ENCODE peak calls at places on chromosomes 6 and 20, in seven cellular contexts. P is neuronal stem cell, A is fibroblast of lung, Y is OCI-LY7, T is PC-9, H is HCT116, I is astrocyte. Q is an unnamed sample.
A peak's percentile ranks its signal among the peaks of the same experiment; 100 is the strongest.

GRCh38 chr6:118387921-118388701 is 160.0 kb upstream of the PLN start:
- DNase-seq in T (peak; percentile 95), A (peak; percentile 93), H (peak; percentile 3), P (no peak), I (peak; percentile 97), Y (no peak), Q (no peak)

GRCh38 chr20:46916244-46916603 is 21.6 kb downstream of the EYA2 start:
- DNase-seq in I (no peak), H (no peak), T (no peak), A (no peak), P (no peak), Y (no peak), Q (no peak)

GRCh38 chr20:23296841-23297701 is 53.5 kb upstream of the NXT1 start:
- DNase-seq in I (no peak), A (no peak), P (peak; percentile 38), Y (no peak), T (no peak), H (no peak), Q (peak; percentile 37)

GRCh38 chr20:14481863-14482262 is 144.5 kb upstream of the FLRT3 start:
- DNase-seq in I (peak; percentile 45), A (peak; percentile 86), H (no peak), Y (no peak), P (no peak), T (no peak), Q (no peak)

GRCh38 chr20:57482148-57482547 is 42.8 kb downstream of the CTCFL start:
- DNase-seq in Y (peak; percentile 71), I (no peak), T (no peak), H (no peak), P (no peak), A (no peak), Q (no peak)

GRCh38 chr6:154410619-154411044 is 54.0 kb upstream of the IPCEF1 start:
- DNase-seq in T (peak; percentile 84), P (no peak), H (peak; percentile 66), I (peak; percentile 98), A (peak; percentile 98), Y (no peak), Q (peak; percentile 68)

GRCh38 chr20:58583141-58583540 is 67.9 kb upstream of the APCDD1L start:
- DNase-seq in T (no peak), Y (no peak), P (no peak), H (no peak), I (peak; percentile 28), A (no peak), Q (no peak)

GRCh38 chr20:51752343-51752951 is 15.7 kb downstream of the ATP9A start:
- DNase-seq in I (peak; percentile 94), Y (no peak), T (peak; percentile 85), H (no peak), P (no peak), A (peak; percentile 91), Q (peak; percentile 29)

GRCh38 chr6:21949211-21949801 is 347.5 kb downstream of the PRL start:
- DNase-seq in T (no peak), Y (no peak), P (no peak), A (no peak), H (no peak), I (peak; percentile 84), Q (peak; percentile 52)

GRCh38 chr6:48916523-48917050 is 546.5 kb downstream of the MMUT start:
- DNase-seq in A (no peak), I (no peak), T (peak; percentile 78), P (no peak), Y (no peak), H (no peak), Q (no peak)

GRCh38 chr6:18241208-18241836 is 23.0 kb downstream of the DEK start:
- DNase-seq in H (peak; percentile 59), T (peak; percentile 53), A (no peak), I (peak; percentile 29), P (no peak), Y (no peak), Q (no peak)

GRCh38 chr6:149335924-149336323 is 18.4 kb downstream of the TAB2 start:
- DNase-seq in H (peak; percentile 59), I (peak; percentile 75), P (no peak), Y (no peak), T (no peak), A (peak; percentile 52), Q (peak; percentile 19)

GRCh38 chr6:120558294-120558693 is 776.0 kb downstream of the TBC1D32 start:
- DNase-seq in Y (no peak), H (no peak), P (no peak), A (no peak), I (no peak), T (no peak), Q (no peak)

GRCh38 chr20:6765469-6766058 is 1.9 kb upstream of the BMP2 start:
- DNase-seq in P (peak; percentile 57), I (peak; percentile 31), H (peak; percentile 19), Y (peak; percentile 43), A (peak; percentile 82), T (peak; percentile 53), Q (peak; percentile 49)

GRCh38 chr20:57790176-57790575 is 80.4 kb upstream of the PMEPA1 start:
- DNase-seq in T (no peak), Y (no peak), A (no peak), I (no peak), H (no peak), P (no peak), Q (no peak)

GRCh38 chr20:61173966-61174725 is 77.9 kb upstream of the CDH4 start:
- DNase-seq in P (no peak), Y (no peak), A (no peak), I (peak; percentile 61), T (no peak), H (no peak), Q (no peak)

GRCh38 chr6:131062245-131063027 is 609 bp downstream of the EPB41L2 start:
- DNase-seq in P (peak; percentile 18), A (no peak), Y (peak; percentile 56), T (no peak), I (no peak), H (no peak), Q (peak; percentile 53)

GRCh38 chr6:33993091-33993490 is 152.8 kb downstream of the GRM4 start:
- DNase-seq in T (no peak), P (no peak), H (no peak), A (no peak), I (no peak), Y (no peak), Q (no peak)

GRCh38 chr6:132412656-132413500 is 11.6 kb upstream of the MOXD1 start:
- DNase-seq in T (no peak), H (no peak), A (no peak), Y (no peak), P (no peak), I (no peak), Q (no peak)

GRCh38 chr20:34874094-34874654 is 1.5 kb upstream of the GGT7 start:
- DNase-seq in A (peak; percentile 91), P (peak; percentile 56), I (peak; percentile 56), T (peak; percentile 66), H (peak; percentile 79), Y (peak; percentile 79), Q (peak; percentile 89)

GRCh38 chr20:31833130-31833930 is 12.1 kb downstream of the FOXS1 start:
- DNase-seq in T (no peak), H (peak; percentile 36), A (peak; percentile 43), Y (peak; percentile 62), P (peak; percentile 80), I (no peak), Q (peak; percentile 79)

GRCh38 chr6:5506575-5506974 is 245.3 kb downstream of the FARS2 start:
- DNase-seq in P (no peak), T (no peak), I (no peak), H (no peak), A (no peak), Y (peak; percentile 7), Q (no peak)

GRCh38 chr6:130851026-130851425 is 23.8 kb downstream of the SMLR1 start:
- DNase-seq in Y (no peak), P (no peak), I (no peak), T (no peak), A (no peak), H (no peak), Q (no peak)

GRCh38 chr6:137494281-137494966 is at the start of gene OLIG3:
- DNase-seq in P (peak; percentile 37), I (no peak), A (no peak), Y (no peak), H (no peak), T (no peak), Q (no peak)
- H2AFZ ChIP-seq in P (peak within 1 kb of the TSS; percentile 49), I (no peak within 1 kb of the TSS), A (no peak within 1 kb of the TSS), Y (no peak within 1 kb of the TSS), H (no peak within 1 kb of the TSS), T (no peak within 1 kb of the TSS), Q (peak within 1 kb of the TSS; percentile 24)

DNA sequence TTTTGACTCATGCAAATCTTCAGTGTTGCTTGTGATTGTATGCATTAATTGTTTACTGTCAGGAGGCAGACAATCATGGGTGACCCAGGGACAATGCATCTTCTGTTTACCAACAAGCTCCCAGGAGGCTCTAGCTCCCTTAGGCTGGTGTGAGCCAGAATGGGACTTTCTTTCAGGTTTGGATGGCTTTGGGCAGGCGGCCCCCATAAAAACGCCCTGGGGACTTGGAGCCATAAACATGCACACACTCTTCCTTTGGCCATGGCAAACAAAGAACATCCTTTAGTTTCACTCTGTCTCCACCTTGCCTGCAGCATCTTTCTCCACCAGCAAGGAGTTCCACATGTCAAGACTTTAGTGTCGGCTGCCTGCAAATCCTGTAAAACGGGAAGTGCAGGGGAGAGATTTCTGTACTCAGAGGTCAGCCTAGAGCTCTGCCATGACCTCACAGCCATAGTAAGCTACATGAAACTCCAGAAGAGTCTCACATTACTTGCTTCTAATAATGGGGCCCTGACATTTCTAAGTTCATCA is 127.6 kb downstream of the MAP3K7 start:
- DNase-seq in Y (peak; percentile 63), A (no peak), I (no peak), P (no peak), H (no peak), T (peak; percentile 55), Q (no peak)
- H2AFZ ChIP-seq in Y (peak overlapping the region; percentile 90), A (no peak overlapping the region), I (no peak overlapping the region), P (peak overlapping the region; percentile 26), H (no peak overlapping the region), T (no peak overlapping the region), Q (no peak overlapping the region)

DNA sequence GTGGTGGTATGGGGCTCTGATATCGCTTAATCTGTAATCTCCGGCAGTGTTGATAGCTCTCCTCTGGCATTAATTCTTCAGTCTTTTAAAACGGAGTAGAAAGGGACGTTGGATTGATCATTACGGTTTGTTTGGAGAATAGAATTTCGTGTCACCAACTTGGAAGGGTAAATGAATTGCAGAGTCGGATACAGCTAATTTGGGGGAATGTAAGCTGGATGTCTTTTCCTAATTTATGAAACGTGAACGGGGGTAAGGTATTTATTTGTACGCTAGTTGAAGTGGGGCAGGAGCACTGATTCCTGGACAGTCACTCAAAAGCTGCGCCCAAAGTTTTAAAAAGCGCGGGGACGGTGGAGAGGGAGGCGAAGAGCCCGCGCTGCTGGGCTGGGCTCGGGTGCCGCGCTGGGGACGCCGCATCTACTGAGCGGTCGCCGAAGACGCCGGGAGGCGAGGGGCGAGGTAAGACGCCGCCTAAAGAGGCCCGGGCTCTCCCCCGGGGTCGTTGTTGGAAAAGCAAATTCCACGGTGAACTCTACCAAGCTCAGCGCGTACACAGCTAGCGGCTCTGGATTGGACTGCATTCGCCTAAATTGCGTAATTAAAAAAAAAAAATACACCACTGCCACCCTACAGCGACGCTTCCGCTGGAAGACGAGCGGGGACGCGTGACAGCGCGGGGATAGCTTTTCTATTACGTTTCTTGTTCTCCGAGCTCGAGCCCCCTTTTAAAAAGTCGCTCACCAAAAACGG is 92.2 kb upstream of the PRDM1 start:
- DNase-seq in T (no peak), Y (no peak), A (peak; percentile 69), I (no peak), H (no peak), P (peak; percentile 37), Q (peak; percentile 39)
- H2AFZ ChIP-seq in T (no peak overlapping the region), Y (peak overlapping the region; percentile 83), A (peak overlapping the region; percentile 72), I (peak overlapping the region; percentile 94), H (peak overlapping the region; percentile 93), P (peak overlapping the region; percentile 96), Q (peak overlapping the region; percentile 85)

GRCh38 chr20:18496042-18496441 is 983 bp downstream of the RBBP9 start:
- DNase-seq in I (peak; percentile 6), Y (peak; percentile 44), H (no peak), T (no peak), P (no peak), A (no peak), Q (peak; percentile 11)
- H2AFZ ChIP-seq in I (peak overlapping the region; percentile 95), Y (peak overlapping the region; percentile 96), H (no peak overlapping the region), T (peak overlapping the region; percentile 95), P (peak overlapping the region; percentile 97), A (peak overlapping the region; percentile 94), Q (peak overlapping the region; percentile 74)

Q was measured in hepatocyte.